ENCODE peak calls at places on chromosomes 12 and 14, in five cellular contexts. L is GM12878, R is H1, S is HCT116, A is SK-N-SH. G is an unnamed sample.

GRCh38 chr12:69225251-69225910 is 14.0 kb upstream of the CPSF6 start:
- DNase-seq in L (no peak), R (no peak), S (no peak), A (no peak), G (no peak)

GRCh38 chr12:96438330-96438729 is 38.1 kb upstream of the CDK17 start:
- DNase-seq in L (no peak), R (no peak), S (no peak), A (no peak), G (no peak)

GRCh38 chr14:38824691-38825090 is 278.3 kb downstream of the SEC23A start:
- DNase-seq in L (no peak), R (no peak), S (no peak), A (no peak), G (no peak)

GRCh38 chr12:97944576-97944975 is 482.0 kb downstream of the RMST start:
- DNase-seq in L (no peak), R (no peak), S (no peak), A (no peak), G (no peak)

GRCh38 chr12:106898001-106898966 is 57.4 kb upstream of the TMEM263 start:
- DNase-seq in L (no peak), R (no peak), S (no peak), A (no peak), G (no peak)

GRCh38 chr12:89906824-89907223 is 198.2 kb upstream of the ATP2B1 start:
- DNase-seq in L (no peak), R (no peak), S (no peak), A (peak), G (no peak)

GRCh38 chr12:101939856-101940265 is 62.5 kb downstream of the DRAM1 start:
- DNase-seq in L (no peak), R (peak), S (peak), A (peak), G (peak)

GRCh38 chr14:105871590-105871989 is 345.2 kb downstream of the TMEM121 start:
- DNase-seq in L (no peak), R (no peak), S (no peak), A (no peak), G (no peak)

GRCh38 chr12:110937104-110937641 is 16.8 kb upstream of the MYL2 start:
- DNase-seq in L (no peak), R (peak), S (peak), A (peak), G (peak)

GRCh38 chr12:58530421-58531067 is 389.8 kb downstream of the LRIG3 start:
- DNase-seq in L (no peak), R (no peak), S (no peak), A (no peak), G (no peak)

GRCh38 chr14:95699397-95699796 is 13.2 kb downstream of the TCL1B start:
- DNase-seq in L (no peak), R (no peak), S (no peak), A (no peak), G (no peak)

GRCh38 chr14:56129092-56129491 is 10.9 kb downstream of the PELI2 start:
- DNase-seq in L (no peak), R (no peak), S (no peak), A (no peak), G (no peak)

GRCh38 chr14:77200406-77200985 is 18.9 kb downstream of the TMEM63C start:
- DNase-seq in L (no peak), R (no peak), S (no peak), A (no peak), G (no peak)

GRCh38 chr12:24081092-24081529 is 131.6 kb upstream of the SOX5 start:
- DNase-seq in L (no peak), R (no peak), S (no peak), A (no peak), G (no peak)

GRCh38 chr14:72500234-72500838 is 393.6 kb downstream of the DPF3 start:
- DNase-seq in L (no peak), R (no peak), S (no peak), A (no peak), G (no peak)

GRCh38 chr14:104681689-104682074 is 7.7 kb upstream of the INF2 start:
- DNase-seq in L (no peak), R (peak), S (no peak), A (peak), G (peak)

GRCh38 chr12:45433441-45433868 is 217.6 kb downstream of the ANO6 start:
- DNase-seq in L (no peak), R (peak), S (no peak), A (no peak), G (peak)

GRCh38 chr12:106910202-106910601 is 45.5 kb upstream of the TMEM263 start:
- DNase-seq in L (peak), R (no peak), S (no peak), A (no peak), G (no peak)

GRCh38 chr12:47507221-47507620 is 198.6 kb downstream of the RPAP3 start:
- DNase-seq in L (no peak), R (no peak), S (no peak), A (no peak), G (no peak)

GRCh38 chr12:2743478-2743877 is 51.3 kb upstream of the FKBP4 start:
- DNase-seq in L (no peak), R (no peak), S (no peak), A (no peak), G (no peak)

GRCh38 chr12:114478891-114479290 is 72.9 kb upstream of the TBX5 start:
- DNase-seq in L (no peak), R (no peak), S (no peak), A (no peak), G (no peak)

GRCh38 chr12:114479831-114480230 is 73.9 kb upstream of the TBX5 start:
- DNase-seq in L (no peak), R (no peak), S (no peak), A (no peak), G (no peak)

GRCh38 chr12:114480309-114481199 is 74.6 kb upstream of the TBX5 start:
- DNase-seq in L (no peak), R (no peak), S (no peak), A (no peak), G (no peak)

GRCh38 chr12:114481200-114481535 is 75.2 kb upstream of the TBX5 start:
- DNase-seq in L (no peak), R (no peak), S (no peak), A (no peak), G (no peak)

GRCh38 chr12:114483996-114484395 is 78.1 kb upstream of the TBX5 start:
- DNase-seq in L (no peak), R (no peak), S (no peak), A (no peak), G (no peak)
- TF ChIP-seq YY1 in L (no peak), R (no peak), S (no peak), A (no peak), G (no peak)

DNA sequence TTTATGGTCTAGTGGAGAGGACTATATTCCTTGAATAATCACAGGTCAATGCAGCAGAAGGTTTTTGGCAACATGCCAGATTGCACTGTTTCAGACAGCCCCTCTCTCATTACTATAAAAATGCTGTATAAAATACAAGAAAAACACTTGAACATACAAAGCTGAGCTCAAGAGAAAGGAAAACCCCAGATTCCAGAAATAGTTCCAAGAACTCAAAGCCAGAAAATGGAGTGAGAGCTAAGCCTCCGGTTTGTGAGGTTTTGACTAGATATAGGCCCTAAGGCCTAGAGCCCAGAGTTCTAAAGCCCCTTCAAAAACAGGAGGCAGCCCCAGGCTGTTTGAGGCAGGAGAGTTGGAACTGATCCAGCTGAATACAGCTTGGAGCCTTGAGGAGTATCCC is 29.3 kb upstream of the ACTN1 start:
- DNase-seq in L (no peak), R (no peak), S (no peak), A (no peak), G (no peak)
- TF ChIP-seq YY1 in L (no peak), R (no peak), S (no peak), A (no peak), G (no peak)

DNA sequence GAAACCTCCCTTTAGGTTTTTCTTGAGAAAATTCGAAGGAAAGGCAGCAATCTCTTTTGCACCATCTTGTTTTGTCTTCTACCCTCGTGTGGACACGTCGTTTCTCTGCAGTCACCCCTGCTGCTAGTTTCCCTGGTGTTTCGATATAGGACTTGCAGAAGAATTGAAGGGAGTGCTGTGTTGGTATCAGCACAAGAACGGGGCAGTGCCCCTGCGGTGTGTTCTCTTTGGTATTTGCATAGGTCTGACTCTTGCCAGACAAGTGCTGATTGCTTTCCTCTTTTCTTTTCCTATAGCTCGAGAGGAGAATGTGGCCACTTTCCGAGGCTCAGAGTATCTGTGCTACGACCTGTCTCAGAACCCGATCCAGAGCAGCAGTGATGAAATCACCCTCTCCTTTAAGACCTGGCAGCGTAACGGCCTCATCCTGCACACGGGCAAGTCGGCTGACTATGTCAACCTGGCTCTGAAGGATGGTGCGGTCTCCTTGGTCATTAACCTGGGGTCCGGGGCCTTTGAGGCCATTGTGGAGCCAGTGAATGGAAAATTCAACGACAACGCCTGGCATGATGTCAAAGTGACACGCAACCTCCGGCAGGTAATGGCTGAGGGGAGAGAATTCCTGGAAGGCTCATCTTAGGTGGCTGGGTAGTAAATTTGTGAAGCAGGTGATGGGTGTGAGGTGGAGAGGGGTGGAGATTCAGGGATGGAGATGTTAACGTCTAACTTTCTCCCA is 474.8 kb downstream of the NRXN3 start:
- DNase-seq in L (no peak), R (no peak), S (no peak), A (no peak), G (no peak)
- TF ChIP-seq YY1 in L (no peak), R (no peak), S (no peak), A (no peak), G (no peak)

GRCh38 chr14:99793213-99794155 is at the start of gene EML1:
- DNase-seq in L (no peak), R (peak), S (peak), A (peak), G (peak)

GRCh38 chr14:99792551-99793212 is 531 bp upstream of the EML1 start:
- DNase-seq in L (no peak), R (no peak), S (no peak), A (no peak), G (no peak)

GRCh38 chr14:99790201-99790977 is 2.8 kb upstream of the EML1 start:
- DNase-seq in L (no peak), R (no peak), S (no peak), A (no peak), G (no peak)

GRCh38 chr14:99790978-99791376 is 2.2 kb upstream of the EML1 start:
- DNase-seq in L (no peak), R (no peak), S (no peak), A (no peak), G (no peak)

DNA sequence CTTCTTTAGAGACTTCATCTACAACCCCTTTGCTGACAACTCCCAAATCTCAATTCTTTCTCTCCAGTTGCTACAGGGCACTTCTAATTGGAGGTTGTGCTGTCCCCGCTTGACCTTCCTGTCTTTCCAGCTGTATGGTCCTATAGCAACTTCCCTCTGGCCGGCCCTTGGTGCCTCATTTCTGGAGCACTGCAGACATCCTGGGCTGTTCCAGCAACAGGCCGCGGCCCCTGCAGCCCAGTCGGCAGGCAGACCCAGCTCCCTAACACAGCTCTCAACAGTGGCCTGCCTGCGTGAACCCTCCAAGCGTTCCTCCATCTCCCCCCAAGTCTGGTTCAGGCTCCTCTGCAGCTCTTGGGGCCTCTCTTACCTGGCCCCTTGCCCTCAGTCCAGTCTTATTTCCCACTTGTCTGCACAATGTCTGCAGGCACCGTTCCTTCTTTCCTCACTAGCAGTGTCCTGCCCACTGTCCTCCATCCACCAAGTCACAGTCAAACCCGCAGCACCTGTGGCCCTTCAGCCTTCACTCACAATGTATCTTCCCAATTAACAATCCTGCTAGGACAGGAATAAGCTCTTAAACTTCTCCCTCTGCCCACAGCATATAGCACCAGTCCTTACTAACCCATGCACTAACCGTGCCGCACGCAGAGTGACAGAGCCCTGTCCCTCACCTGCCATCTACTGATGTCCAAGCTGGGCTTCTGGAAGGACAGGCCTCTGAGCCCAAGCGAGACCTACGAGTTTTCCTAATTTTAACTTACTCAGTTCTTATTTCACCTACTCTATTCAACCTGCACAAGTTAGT is 1.5 kb upstream of the EML1 start:
- DNase-seq in L (no peak), R (no peak), S (no peak), A (no peak), G (no peak)
- TF ChIP-seq YY1 in L (no peak), R (no peak), S (no peak), A (no peak), G (no peak)

DNA sequence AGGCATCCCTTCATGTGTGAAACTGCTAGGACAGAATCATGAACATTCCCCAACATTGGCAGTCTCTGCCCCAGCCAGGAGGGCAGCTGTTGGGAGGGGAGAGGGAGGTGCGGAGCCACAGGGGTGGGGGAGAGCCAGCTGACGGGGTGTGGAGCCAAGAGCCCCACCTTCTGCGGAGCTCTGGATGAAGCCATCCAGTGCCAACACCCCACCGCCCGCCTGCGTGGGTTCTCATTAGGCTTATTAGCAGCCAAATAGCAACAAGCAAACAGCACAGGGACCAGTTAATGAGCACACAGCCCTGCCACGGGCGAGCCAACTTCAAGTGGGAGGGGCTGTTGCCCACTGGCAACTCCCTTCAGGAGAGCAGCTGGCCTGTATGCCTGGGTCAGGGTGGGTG is 12.1 kb downstream of the LTBP2 start:
- DNase-seq in L (no peak), R (no peak), S (no peak), A (no peak), G (no peak)
- TF ChIP-seq YY1 in L (no peak), R (no peak), S (no peak), A (no peak), G (no peak)

GRCh38 chr14:67420102-67420739 is 8.3 kb upstream of the PLEK2 start:
- DNase-seq in L (no peak), R (no peak), S (no peak), A (no peak), G (no peak)
- TF ChIP-seq YY1 in L (no peak), R (no peak), S (peak), A (no peak), G (no peak)

G was measured in NT2/D1.